ENCODE peak calls at places on chromosomes 3 and 15, in six cellular contexts. S, R, A, J, X and L are unnamed samples.

GRCh38 chr3:176961916-176962315 is 235.4 kb downstream of the TBL1XR1 start:
- DNase-seq in S (no peak), R (no peak), A (no peak), J (no peak), X (no peak), L (no peak)

GRCh38 chr3:158167737-158168469 is 58.0 kb downstream of the RSRC1 start:
- DNase-seq in S (no peak), R (no peak), A (no peak), J (no peak), X (no peak), L (no peak)

GRCh38 chr3:129606522-129607390 is at the start of gene PLXND1:
- DNase-seq in S (peak; percentile 65), R (peak; percentile 73), A (peak; percentile 53), J (peak; percentile 55), X (no peak), L (no peak)

GRCh38 chr15:24955549-24955929 is 752 bp downstream of the SNRPN start:
- DNase-seq in S (no peak), R (peak; percentile 51), A (no peak), J (no peak), X (peak; percentile 19), L (no peak)

GRCh38 chr3:115217678-115218451 is 70.8 kb upstream of the ZBTB20 start:
- DNase-seq in S (peak; percentile 18), R (no peak), A (no peak), J (peak; percentile 48), X (no peak), L (no peak)

GRCh38 chr15:22952826-22953579 is 27.2 kb downstream of the CYFIP1 start:
- DNase-seq in S (no peak), R (no peak), A (no peak), J (no peak), X (no peak), L (no peak)

GRCh38 chr15:79918278-79918677 is 21.5 kb upstream of the MTHFS start:
- DNase-seq in S (no peak), R (no peak), A (no peak), J (no peak), X (no peak), L (no peak)

GRCh38 chr3:190911382-190911781 is 48.9 kb upstream of the GMNC start:
- DNase-seq in S (no peak), R (no peak), A (no peak), J (peak; percentile 58), X (no peak), L (no peak)

GRCh38 chr15:28944696-28945300 is 59.0 kb downstream of the APBA2 start:
- DNase-seq in S (no peak), R (peak; percentile 19), A (no peak), J (no peak), X (no peak), L (no peak)

GRCh38 chr3:43094851-43095250 is 11.0 kb downstream of the POMGNT2 start:
- DNase-seq in S (no peak), R (no peak), A (no peak), J (no peak), X (no peak), L (no peak)

GRCh38 chr3:189184566-189184965 is 12.8 kb downstream of the TPRG1 start:
- DNase-seq in S (no peak), R (no peak), A (no peak), J (no peak), X (no peak), L (no peak)

GRCh38 chr3:124812291-124813265 is 74.6 kb downstream of the ITGB5 start:
- DNase-seq in S (peak; percentile 90), R (peak; percentile 76), A (peak; percentile 40), J (no peak), X (no peak), L (no peak)

GRCh38 chr3:158352551-158352950 is 218.4 kb upstream of the MLF1 start:
- DNase-seq in S (no peak), R (no peak), A (no peak), J (no peak), X (no peak), L (no peak)

GRCh38 chr3:113828605-113829004 is 10.0 kb upstream of the GRAMD1C start:
- DNase-seq in S (no peak), R (no peak), A (no peak), J (no peak), X (no peak), L (no peak)

GRCh38 chr15:80991446-80991845 is 1.8 kb upstream of the MESD start:
- DNase-seq in S (no peak), R (no peak), A (peak; percentile 55), J (no peak), X (no peak), L (no peak)

GRCh38 chr3:110311526-110311925 is 760.1 kb upstream of the NECTIN3 start:
- DNase-seq in S (no peak), R (no peak), A (no peak), J (no peak), X (no peak), L (no peak)

GRCh38 chr3:120684896-120685295 is 2.9 kb upstream of the HGD start:
- DNase-seq in S (no peak), R (no peak), A (no peak), J (no peak), X (no peak), L (no peak)